ENCODE peak calls at places on chromosomes 11 and 22, in five cellular contexts. U, W, V, M and B are unnamed samples.

GRCh38 chr11:65947133-65947532 is 1.9 kb downstream of the TSGA10IP start:
- DNase-seq in V (no peak), W (peak; percentile 42), M (no peak), U (no peak), B (peak; percentile 35)

GRCh38 chr11:74679513-74679865 is 51.7 kb downstream of the CHRDL2 start:
- DNase-seq in V (no peak), W (no peak), U (no peak), M (no peak), B (no peak)

GRCh38 chr22:19657252-19658056 is 56.8 kb upstream of the SEPTIN5 start:
- DNase-seq in W (no peak), U (no peak), M (no peak), V (no peak), B (no peak)

GRCh38 chr22:23256986-23257888 is 76.9 kb downstream of the BCR start:
- DNase-seq in W (no peak), V (no peak), M (no peak), U (no peak), B (no peak)

GRCh38 chr11:114262681-114263509 is 33.3 kb upstream of the NNMT start:
- DNase-seq in U (peak; percentile 76), M (peak; percentile 54), W (peak; percentile 67), V (peak; percentile 72), B (peak; percentile 34)

GRCh38 chr11:19881185-19881584 is 168.5 kb downstream of the NAV2 start:
- DNase-seq in V (no peak), W (no peak), U (no peak), M (no peak), B (no peak)

GRCh38 chr11:33002143-33002542 is 13.5 kb upstream of the DEPDC7 start:
- DNase-seq in V (no peak), W (no peak), U (no peak), M (no peak), B (no peak)

GRCh38 chr11:116885951-116886629 is 48.7 kb upstream of the APOA1 start:
- DNase-seq in M (no peak), V (no peak), W (no peak), U (no peak), B (no peak)